ENCODE peak calls at places on chromosomes 4 and X, in eight cellular contexts. O is MCF 10A, V is epithelial cell of esophagus, Y is left ventricle myocardium inferior, B is BJ, L is prostate gland, X is HL-60, E is left lung. S is an unnamed sample.

GRCh38 chr4:56613101-56613862 is 67.8 kb downstream of the HOPX start:
- DNase-seq in O (peak; percentile 53), V (peak; percentile 96), Y (no peak), B (no peak), L (peak; percentile 26), X (no peak), E (no peak), S (no peak)

GRCh38 chr4:153931804-153932203 is 142.9 kb upstream of the SFRP2 start:
- DNase-seq in O (peak; percentile 51), V (peak; percentile 41), Y (no peak), B (peak; percentile 49), L (no peak), X (no peak), E (no peak), S (no peak)

GRCh38 chr4:172785623-172786022 is 383.0 kb upstream of the GALNT7 start:
- DNase-seq in O (no peak), V (peak; percentile 20), Y (no peak), B (no peak), L (no peak), X (no peak), E (no peak), S (no peak)

GRCh38 chr4:83125738-83126141 is 11.2 kb upstream of the PLAC8 start:
- DNase-seq in O (no peak), V (no peak), Y (no peak), B (no peak), L (no peak), X (no peak), E (no peak), S (no peak)

GRCh38 chr4:51995647-51996046 is 24.5 kb downstream of the LRRC66 start:
- DNase-seq in O (no peak), V (no peak), Y (no peak), B (no peak), L (no peak), X (no peak), E (no peak), S (no peak)

GRCh38 chr4:143482753-143483362 is 30.6 kb upstream of the SMARCA5 start:
- DNase-seq in O (peak; percentile 57), V (peak; percentile 57), Y (no peak), B (no peak), L (no peak), X (no peak), E (no peak), S (peak; percentile 68)

GRCh38 chr4:147761218-147761883 is 29.5 kb downstream of the ARHGAP10 start:
- DNase-seq in O (no peak), V (no peak), Y (no peak), B (no peak), L (no peak), X (no peak), E (no peak), S (no peak)

GRCh38 chr4:173074501-173074946 is 94.1 kb upstream of the GALNT7 start:
- DNase-seq in O (peak; percentile 96), V (peak; percentile 96), Y (no peak), B (peak; percentile 31), L (no peak), X (peak; percentile 89), E (no peak), S (peak; percentile 50)

GRCh38 chr4:1967512-1968149 is 41.1 kb downstream of the NELFA start:
- DNase-seq in O (no peak), V (no peak), Y (no peak), B (no peak), L (no peak), X (no peak), E (no peak), S (no peak)

GRCh38 chr4:121728798-121729226 is 32.0 kb upstream of the ANXA5 start:
- DNase-seq in O (peak; percentile 44), V (peak; percentile 82), Y (no peak), B (no peak), L (no peak), X (no peak), E (no peak), S (no peak)

GRCh38 chrX:53190363-53190960 is 34.5 kb downstream of the KDM5C start:
- DNase-seq in O (peak; percentile 11), V (no peak), Y (no peak), B (no peak), L (no peak), X (no peak), E (no peak), S (peak; percentile 18)
- TF ChIP-seq CTCF in O (no peak), V (peak; percentile 28), Y (no peak), B (peak; percentile 28), L (no peak), X (no peak), E (no peak), S (peak; percentile 49)

GRCh38 chrX:1323315-1323714 is 13.3 kb upstream of the IL3RA start:
- DNase-seq in O (no peak), V (no peak), Y (peak; percentile 36), B (no peak), L (no peak), X (no peak), E (peak; percentile 65), S (peak; percentile 57)
- TF ChIP-seq CTCF in O (peak; percentile 23), V (no peak), Y (peak; percentile 59), B (peak; percentile 58), L (no peak), X (peak; percentile 29), E (peak; percentile 40), S (peak; percentile 58)

DNA sequence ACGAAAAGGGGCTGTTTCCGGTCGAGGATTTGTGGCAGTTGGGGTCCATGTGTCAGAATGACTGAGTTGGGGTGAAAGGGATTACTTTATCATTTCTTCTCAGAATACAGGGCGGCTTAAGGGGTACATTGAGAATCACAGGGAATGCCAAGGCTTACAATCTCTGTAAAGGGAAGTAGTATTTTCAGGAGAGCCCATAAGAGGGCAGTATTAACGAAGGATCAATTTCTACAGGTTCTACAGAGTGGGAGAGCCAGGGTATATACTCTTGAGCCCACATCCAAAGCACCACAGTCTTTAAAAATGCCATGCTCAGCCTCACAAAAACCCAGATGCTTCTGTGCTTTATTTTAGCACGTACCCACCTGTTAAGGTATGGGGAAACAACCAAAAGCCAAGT is 67.7 kb upstream of the ZXDA start:
- DNase-seq in O (peak; percentile 3), V (no peak), Y (no peak), B (no peak), L (no peak), X (no peak), E (no peak), S (peak; percentile 9)
- TF ChIP-seq CTCF in O (no peak), V (no peak), Y (peak; percentile 28), B (no peak), L (no peak), X (no peak), E (no peak), S (peak; percentile 21)

GRCh38 chrX:9728271-9728670 is 37.4 kb downstream of the GPR143 start:
- DNase-seq in O (no peak), V (no peak), Y (no peak), B (no peak), L (no peak), X (no peak), E (no peak), S (no peak)
- TF ChIP-seq CTCF in O (no peak), V (no peak), Y (no peak), B (no peak), L (no peak), X (no peak), E (no peak), S (no peak)

GRCh38 chr4:28444886-28445496 is 1584.3 kb downstream of the STIM2 start:
- DNase-seq in O (no peak), V (peak; percentile 55), Y (no peak), B (no peak), L (no peak), X (no peak), E (no peak), S (no peak)
- TF ChIP-seq CTCF in O (no peak), V (no peak), Y (no peak), B (no peak), L (no peak), X (no peak), E (no peak), S (no peak)

GRCh38 chr4:144695721-144696120 is 49.8 kb downstream of the HHIP start:
- DNase-seq in O (no peak), V (no peak), Y (no peak), B (no peak), L (no peak), X (no peak), E (no peak), S (no peak)
- TF ChIP-seq CTCF in O (no peak), V (no peak), Y (no peak), B (no peak), L (no peak), X (no peak), E (no peak), S (no peak)

GRCh38 chrX:9495496-9495895 is 30.6 kb downstream of the TBL1X start:
- DNase-seq in O (no peak), V (no peak), Y (no peak), B (no peak), L (no peak), X (no peak), E (no peak), S (no peak)

GRCh38 chrX:9503261-9503660 is 38.4 kb downstream of the TBL1X start:
- DNase-seq in O (no peak), V (no peak), Y (no peak), B (no peak), L (no peak), X (no peak), E (no peak), S (no peak)

GRCh38 chrX:9500584-9500983 is 35.7 kb downstream of the TBL1X start:
- DNase-seq in O (no peak), V (no peak), Y (no peak), B (no peak), L (no peak), X (no peak), E (no peak), S (no peak)

GRCh38 chrX:9498236-9498635 is 33.4 kb downstream of the TBL1X start:
- DNase-seq in O (no peak), V (peak; percentile 54), Y (no peak), B (no peak), L (no peak), X (no peak), E (no peak), S (no peak)

DNA sequence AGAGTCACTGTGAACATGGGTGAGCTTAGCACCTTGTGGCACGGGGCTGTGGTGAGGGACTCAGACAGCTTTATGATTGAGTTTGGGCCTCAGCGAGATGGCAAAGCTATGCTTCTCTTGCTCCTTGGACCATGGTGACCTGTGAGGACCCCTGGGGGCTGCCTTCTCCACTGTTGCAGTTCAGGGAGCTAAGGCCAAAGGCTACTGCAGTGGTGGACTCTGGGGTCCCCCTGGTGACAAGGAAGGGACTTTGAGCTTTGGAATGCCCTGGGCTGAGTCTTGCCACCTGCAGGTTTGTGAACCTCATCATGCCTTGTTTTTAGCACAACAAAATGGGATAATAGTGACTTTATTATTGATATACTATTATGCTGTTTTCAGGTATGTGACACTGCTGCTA is 36.5 kb downstream of the TBL1X start:
- DNase-seq in O (no peak), V (no peak), Y (no peak), B (no peak), L (no peak), X (no peak), E (no peak), S (no peak)
- TF ChIP-seq CTCF in O (no peak), V (no peak), Y (no peak), B (no peak), L (no peak), X (no peak), E (no peak), S (no peak)

S was measured in A673.